ENCODE peak calls at places on chromosome 13, in ten cellular contexts. F is activated CD4-positive, alpha-beta memory T cell treated with anti-CD3 and anti-CD28 coated beads, Interleukin-2, amount 10 ng/mL, durations not matched to agents 7 days and 5 days; R is adrenal gland; O is cardiac muscle cell; T is NCI-H1105; J is dermis microvascular lymphatic vessel endothelial cell; S is choroid plexus epithelial cell; M is activated T-cell treated with anti-CD3 and anti-CD28 coated beads, Interleukin-2, amount 50 U/mL, for 72 hours; U is stimulated activated CD8-positive, alpha-beta memory T cell treated with anti-CD3 and anti-CD28 coated beads, Interleukin-2, amount 100 ng/mL, for 1 hour; Z is heart left ventricle. P is an unnamed sample.

GRCh38 chr13:113802761-113803160 is 43.7 kb downstream of the TMEM255B start:
- DNase-seq in F (no peak), R (no peak), O (no peak), T (no peak), J (no peak), S (peak; percentile 31), M (no peak), U (no peak), Z (peak; percentile 22), P (no peak)

GRCh38 chr13:23427342-23428182 is 5.9 kb downstream of the SACS start:
- DNase-seq in F (no peak), R (no peak), O (no peak), T (no peak), J (peak; percentile 30), S (peak; percentile 72), M (no peak), U (no peak), Z (peak; percentile 44), P (no peak)

GRCh38 chr13:109785141-109785891 is 1.1 kb downstream of the IRS2 start:
- DNase-seq in F (peak; percentile 52), R (peak; percentile 70), O (peak; percentile 76), T (peak; percentile 75), J (no peak), S (peak; percentile 85), M (peak; percentile 47), U (no peak), Z (peak; percentile 53), P (peak; percentile 56)

GRCh38 chr13:75263741-75264407 is 218.1 kb downstream of the TBC1D4 start:
- DNase-seq in F (no peak), R (no peak), O (no peak), T (no peak), J (no peak), S (peak; percentile 27), M (no peak), U (no peak), Z (no peak), P (no peak)

GRCh38 chr13:37138169-37138568 is 32.7 kb upstream of the CSNK1A1L start:
- DNase-seq in F (no peak), R (no peak), O (no peak), T (no peak), J (no peak), S (peak; percentile 73), M (no peak), U (no peak), Z (no peak), P (no peak)

GRCh38 chr13:36986462-36987240 is 12.5 kb downstream of the ALG5 start:
- DNase-seq in F (no peak), R (no peak), O (no peak), T (no peak), J (no peak), S (peak; percentile 65), M (no peak), U (no peak), Z (no peak), P (no peak)

GRCh38 chr13:113005076-113005865 is 36.3 kb downstream of the MCF2L start:
- DNase-seq in F (peak; percentile 20), R (no peak), O (no peak), T (no peak), J (peak; percentile 27), S (no peak), M (peak; percentile 10), U (no peak), Z (no peak), P (no peak)

GRCh38 chr13:77874406-77874805 is 44.2 kb downstream of the EDNRB start:
- DNase-seq in F (no peak), R (no peak), O (no peak), T (no peak), J (no peak), S (peak; percentile 20), M (no peak), U (no peak), Z (no peak), P (no peak)

GRCh38 chr13:111946214-111946613 is 120.7 kb upstream of the SOX1 start:
- DNase-seq in F (no peak), R (no peak), O (no peak), T (no peak), J (no peak), S (no peak), M (no peak), U (no peak), Z (no peak), P (no peak)

GRCh38 chr13:33544308-33544707 is 258.8 kb upstream of the STARD13 start:
- DNase-seq in F (no peak), R (no peak), O (no peak), T (no peak), J (no peak), S (no peak), M (no peak), U (no peak), Z (no peak), P (no peak)

GRCh38 chr13:73259061-73259908 is 200.5 kb downstream of the KLF5 start:
- DNase-seq in F (no peak), R (no peak), O (no peak), T (no peak), J (no peak), S (no peak), M (no peak), U (no peak), Z (no peak), P (no peak)

GRCh38 chr13:25771208-25771607 is 280.6 kb downstream of the SHISA2 start:
- DNase-seq in F (no peak), R (no peak), O (no peak), T (no peak), J (no peak), S (peak; percentile 57), M (no peak), U (no peak), Z (no peak), P (no peak)

GRCh38 chr13:90416938-90417337 is 930.5 kb upstream of the MIR17HG start:
- DNase-seq in F (no peak), R (no peak), O (no peak), T (no peak), J (no peak), S (no peak), M (no peak), U (no peak), Z (no peak), P (no peak)

GRCh38 chr13:28117689-28118377 is 17.5 kb upstream of the FLT3 start:
- DNase-seq in F (no peak), R (peak; percentile 47), O (no peak), T (no peak), J (no peak), S (peak; percentile 55), M (no peak), U (no peak), Z (peak; percentile 55), P (no peak)

GRCh38 chr13:86569974-86570373 is 770.8 kb upstream of the SLITRK6 start:
- DNase-seq in F (no peak), R (no peak), O (no peak), T (no peak), J (no peak), S (no peak), M (no peak), U (no peak), Z (no peak), P (no peak)

GRCh38 chr13:98216135-98216565 is 39.1 kb upstream of the RNF113B start:
- DNase-seq in F (no peak), R (peak; percentile 90), O (peak; percentile 62), T (no peak), J (no peak), S (peak; percentile 95), M (no peak), U (no peak), Z (peak; percentile 63), P (no peak)

GRCh38 chr13:40187324-40187795 is 479.1 kb downstream of the FOXO1 start:
- DNase-seq in F (peak; percentile 59), R (no peak), O (no peak), T (no peak), J (no peak), S (no peak), M (peak; percentile 54), U (peak; percentile 41), Z (no peak), P (peak; percentile 89)

GRCh38 chr13:109781384-109782065 is 4.9 kb downstream of the IRS2 start:
- DNase-seq in F (no peak), R (peak; percentile 78), O (no peak), T (peak; percentile 18), J (no peak), S (no peak), M (no peak), U (no peak), Z (no peak), P (no peak)

GRCh38 chr13:49977992-49978391 is 18.9 kb upstream of the TRIM13 start:
- DNase-seq in F (no peak), R (no peak), O (no peak), T (no peak), J (no peak), S (no peak), M (no peak), U (no peak), Z (no peak), P (no peak)

GRCh38 chr13:60080871-60081270 is 82.9 kb downstream of the DIAPH3 start:
- DNase-seq in F (no peak), R (no peak), O (no peak), T (no peak), J (no peak), S (no peak), M (no peak), U (no peak), Z (no peak), P (no peak)

P was measured in activated naive CD4-positive, alpha-beta T cell treated with anti-CD3 and anti-CD28 coated beads, Interleukin-2, amount 10 ng/mL, durations not matched to agents 7 days and 5 days.